ENCODE peak calls at places on chromosomes 16 and 17, in five cellular contexts. One of them, this sample, is unnamed.

GRCh38 chr17:17751489-17751995 is 70.3 kb downstream of the RAI1 start:
- DNase-seq in astrocyte of the spinal cord: no peak
- DNase-seq in AG04449: no peak
- DNase-seq in BJ: no peak
- DNase-seq in stomach: no peak
- DNase-seq in this sample: no peak

GRCh38 chr16:86297391-86297790 is 212.9 kb upstream of the FOXF1 start:
- DNase-seq in astrocyte of the spinal cord: no peak
- DNase-seq in AG04449: no peak
- DNase-seq in BJ: no peak
- DNase-seq in stomach: no peak
- DNase-seq in this sample: no peak

GRCh38 chr16:46972971-46973456 is 460 bp downstream of the DNAJA2 start:
- DNase-seq in astrocyte of the spinal cord: no peak
- DNase-seq in AG04449: no peak
- DNase-seq in BJ: no peak
- DNase-seq in stomach: peak
- DNase-seq in this sample: no peak

GRCh38 chr16:86090461-86091170 is 191.7 kb downstream of the IRF8 start:
- DNase-seq in astrocyte of the spinal cord: no peak
- DNase-seq in AG04449: no peak
- DNase-seq in BJ: no peak
- DNase-seq in stomach: no peak
- DNase-seq in this sample: no peak

GRCh38 chr16:64356267-64356666 is 765.6 kb downstream of the CDH11 start:
- DNase-seq in astrocyte of the spinal cord: peak
- DNase-seq in AG04449: peak
- DNase-seq in BJ: peak
- DNase-seq in stomach: no peak
- DNase-seq in this sample: peak

GRCh38 chr16:17301593-17302135 is 169.1 kb downstream of the XYLT1 start:
- DNase-seq in astrocyte of the spinal cord: no peak
- DNase-seq in AG04449: no peak
- DNase-seq in BJ: no peak
- DNase-seq in stomach: peak
- DNase-seq in this sample: no peak

GRCh38 chr17:44840936-44841335 is 6.7 kb upstream of the HIGD1B start:
- DNase-seq in astrocyte of the spinal cord: no peak
- DNase-seq in AG04449: no peak
- DNase-seq in BJ: no peak
- DNase-seq in stomach: no peak
- DNase-seq in this sample: no peak

GRCh38 chr16:55528974-55529373 is 20.1 kb downstream of the LPCAT2 start:
- DNase-seq in astrocyte of the spinal cord: no peak
- DNase-seq in AG04449: no peak
- DNase-seq in BJ: peak
- DNase-seq in stomach: no peak
- DNase-seq in this sample: peak

GRCh38 chr16:47182318-47182717 is 38.6 kb upstream of the NETO2 start:
- DNase-seq in astrocyte of the spinal cord: no peak
- DNase-seq in AG04449: no peak
- DNase-seq in BJ: no peak
- DNase-seq in stomach: no peak
- DNase-seq in this sample: no peak

GRCh38 chr16:57003439-57004386 is 14.4 kb downstream of the NLRC5 start:
- DNase-seq in astrocyte of the spinal cord: no peak
- DNase-seq in AG04449: no peak
- DNase-seq in BJ: no peak
- DNase-seq in stomach: no peak
- DNase-seq in this sample: no peak

GRCh38 chr16:69823831-69824563 is 61.9 kb downstream of the WWP2 start:
- DNase-seq in astrocyte of the spinal cord: no peak
- DNase-seq in AG04449: no peak
- DNase-seq in BJ: no peak
- DNase-seq in stomach: peak
- DNase-seq in this sample: no peak

GRCh38 chr16:52068447-52069074 is 478.4 kb downstream of the TOX3 start:
- DNase-seq in astrocyte of the spinal cord: peak
- DNase-seq in AG04449: no peak
- DNase-seq in BJ: no peak
- DNase-seq in stomach: peak
- DNase-seq in this sample: no peak

GRCh38 chr16:78133919-78134318 is 34.5 kb downstream of the WWOX start:
- DNase-seq in astrocyte of the spinal cord: no peak
- DNase-seq in AG04449: no peak
- DNase-seq in BJ: no peak
- DNase-seq in stomach: no peak
- DNase-seq in this sample: no peak

GRCh38 chr16:53629151-53629550 is 74.5 kb downstream of the RPGRIP1L start:
- DNase-seq in astrocyte of the spinal cord: no peak
- DNase-seq in AG04449: no peak
- DNase-seq in BJ: no peak
- DNase-seq in stomach: no peak
- DNase-seq in this sample: no peak

GRCh38 chr16:75402821-75403475 is 30.4 kb downstream of the CFDP1 start:
- DNase-seq in astrocyte of the spinal cord: peak
- DNase-seq in AG04449: no peak
- DNase-seq in BJ: no peak
- DNase-seq in stomach: no peak
- DNase-seq in this sample: no peak

GRCh38 chr17:45430738-45431530 is 1.7 kb downstream of the ARHGAP27 start:
- DNase-seq in astrocyte of the spinal cord: no peak
- DNase-seq in AG04449: no peak
- DNase-seq in BJ: no peak
- DNase-seq in stomach: peak
- DNase-seq in this sample: no peak

GRCh38 chr16:53123753-53124152 is 69.0 kb downstream of the CHD9 start:
- DNase-seq in astrocyte of the spinal cord: no peak
- DNase-seq in AG04449: no peak
- DNase-seq in BJ: peak
- DNase-seq in stomach: no peak
- DNase-seq in this sample: no peak

GRCh38 chr16:72425571-72426341 is 253.8 kb upstream of the PMFBP1 start:
- DNase-seq in astrocyte of the spinal cord: peak
- DNase-seq in AG04449: no peak
- DNase-seq in BJ: no peak
- DNase-seq in stomach: no peak
- DNase-seq in this sample: no peak

GRCh38 chr16:78286076-78286475 is 186.6 kb downstream of the WWOX start:
- DNase-seq in astrocyte of the spinal cord: no peak
- DNase-seq in AG04449: no peak
- DNase-seq in BJ: no peak
- DNase-seq in stomach: no peak
- DNase-seq in this sample: no peak

GRCh38 chr17:80512233-80512632 is 32.4 kb upstream of the RPTOR start:
- DNase-seq in astrocyte of the spinal cord: peak
- DNase-seq in AG04449: no peak
- DNase-seq in BJ: no peak
- DNase-seq in stomach: no peak
- DNase-seq in this sample: no peak

GRCh38 chr17:79916991-79917901 is 78.0 kb upstream of the CBX4 start:
- DNase-seq in astrocyte of the spinal cord: no peak
- DNase-seq in AG04449: no peak
- DNase-seq in BJ: no peak
- DNase-seq in stomach: no peak
- DNase-seq in this sample: no peak

GRCh38 chr16:2083409-2083808 is 35.6 kb downstream of the TSC2 start:
- DNase-seq in astrocyte of the spinal cord: no peak
- DNase-seq in AG04449: no peak
- DNase-seq in BJ: no peak
- DNase-seq in stomach: no peak
- DNase-seq in this sample: no peak

GRCh38 chr17:74831442-74832146 is 28.1 kb downstream of the GRIN2C start:
- DNase-seq in astrocyte of the spinal cord: no peak
- DNase-seq in AG04449: no peak
- DNase-seq in BJ: no peak
- DNase-seq in stomach: no peak
- DNase-seq in this sample: no peak

GRCh38 chr16:28282045-28282444 is 10.3 kb upstream of the SBK1 start:
- DNase-seq in astrocyte of the spinal cord: no peak
- DNase-seq in AG04449: no peak
- DNase-seq in BJ: no peak
- DNase-seq in stomach: no peak
- DNase-seq in this sample: no peak

GRCh38 chr16:2160915-2161551 is 5.5 kb downstream of the TRAF7 start:
- DNase-seq in astrocyte of the spinal cord: no peak
- DNase-seq in AG04449: no peak
- DNase-seq in BJ: no peak
- DNase-seq in stomach: peak
- DNase-seq in this sample: no peak

GRCh38 chr17:47708312-47708863 is 14.4 kb downstream of the TBKBP1 start:
- DNase-seq in astrocyte of the spinal cord: no peak
- DNase-seq in AG04449: no peak
- DNase-seq in BJ: no peak
- DNase-seq in stomach: no peak
- DNase-seq in this sample: no peak
- H3K4me3 ChIP-seq in astrocyte of the spinal cord: no peak
- H3K4me3 ChIP-seq in AG04449: no peak
- H3K4me3 ChIP-seq in BJ: no peak
- H3K4me3 ChIP-seq in stomach: peak
- H3K4me3 ChIP-seq in this sample: no peak

GRCh38 chr16:30187556-30187865 is 4.1 kb downstream of the CORO1A start:
- DNase-seq in astrocyte of the spinal cord: no peak
- DNase-seq in AG04449: no peak
- DNase-seq in BJ: no peak
- DNase-seq in stomach: no peak
- DNase-seq in this sample: no peak
- TF ChIP-seq CTCF in astrocyte of the spinal cord: no peak
- TF ChIP-seq CTCF in AG04449: no peak
- TF ChIP-seq CTCF in BJ: no peak
- TF ChIP-seq CTCF in stomach: no peak
- TF ChIP-seq CTCF in this sample: no peak

DNA sequence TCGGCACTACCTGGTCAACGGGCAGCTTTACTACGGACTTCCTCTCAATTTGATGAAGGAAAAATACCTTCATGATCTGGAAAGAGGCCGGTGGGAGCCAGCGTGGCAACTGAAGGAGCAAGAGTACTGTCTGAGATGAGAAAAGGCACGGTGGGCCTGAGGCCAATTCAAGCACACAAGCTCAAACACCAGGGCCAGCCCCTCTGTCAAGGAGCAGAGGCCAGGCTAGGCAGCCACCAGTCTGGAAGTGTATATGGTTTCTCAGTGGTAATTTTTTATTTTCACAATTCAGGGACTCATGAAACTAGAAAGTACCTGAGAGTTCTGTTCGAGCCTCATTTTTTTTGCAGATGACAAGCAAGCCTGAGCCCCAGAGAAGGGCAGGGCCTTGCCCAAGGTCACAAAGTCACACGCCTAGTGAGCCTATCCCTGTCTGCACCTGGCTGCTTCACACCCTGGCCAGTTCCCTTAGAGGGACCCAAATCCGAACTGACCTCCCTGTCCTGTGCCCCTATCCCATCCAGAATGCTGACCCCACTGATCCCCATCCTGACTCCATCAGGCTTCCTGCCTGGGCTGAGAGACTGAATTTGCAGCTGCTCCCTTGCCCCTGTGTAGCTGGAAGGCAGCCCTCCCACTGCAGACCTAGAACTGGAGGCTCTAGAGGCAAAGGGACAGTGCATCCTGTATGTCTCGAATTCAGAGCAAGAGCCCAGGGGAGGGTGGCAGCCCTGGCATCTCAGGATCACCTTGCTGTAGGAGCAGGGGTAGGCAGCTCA is 4.8 kb upstream of the TBX2 start:
- DNase-seq in astrocyte of the spinal cord: no peak
- DNase-seq in AG04449: no peak
- DNase-seq in BJ: no peak
- DNase-seq in stomach: no peak
- DNase-seq in this sample: no peak
- H3K4me3 ChIP-seq in astrocyte of the spinal cord: no peak
- H3K4me3 ChIP-seq in AG04449: no peak
- H3K4me3 ChIP-seq in BJ: no peak
- H3K4me3 ChIP-seq in stomach: no peak
- H3K4me3 ChIP-seq in this sample: no peak

DNA sequence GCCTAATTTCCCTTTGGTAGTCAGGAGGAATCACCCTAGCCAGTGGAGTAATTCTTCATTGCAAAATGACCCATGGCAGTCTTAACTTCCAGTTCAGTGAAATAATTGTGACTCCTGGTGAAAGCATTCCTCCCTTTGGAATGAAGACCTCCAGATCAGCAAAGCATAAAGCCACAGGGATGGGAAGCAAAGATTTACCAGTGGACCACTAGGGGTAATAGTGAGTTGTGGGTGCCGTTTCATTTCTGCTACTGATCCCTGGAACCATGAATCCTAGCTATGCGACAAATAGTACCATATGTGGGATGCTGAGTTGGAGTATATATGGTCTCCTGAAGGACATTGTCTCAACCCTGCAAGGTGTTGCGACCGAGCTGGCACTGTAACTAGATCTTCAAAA is 13.7 kb downstream of the DYNLL2 start:
- DNase-seq in astrocyte of the spinal cord: no peak
- DNase-seq in AG04449: no peak
- DNase-seq in BJ: no peak
- DNase-seq in stomach: no peak
- DNase-seq in this sample: no peak
- TF ChIP-seq CTCF in astrocyte of the spinal cord: peak
- TF ChIP-seq CTCF in AG04449: no peak
- TF ChIP-seq CTCF in BJ: peak
- TF ChIP-seq CTCF in stomach: no peak
- TF ChIP-seq CTCF in this sample: no peak

GRCh38 chr17:31780436-31780835 is 78.6 kb downstream of the COPRS start:
- DNase-seq in astrocyte of the spinal cord: no peak
- DNase-seq in AG04449: no peak
- DNase-seq in BJ: no peak
- DNase-seq in stomach: no peak
- DNase-seq in this sample: no peak

DNA sequence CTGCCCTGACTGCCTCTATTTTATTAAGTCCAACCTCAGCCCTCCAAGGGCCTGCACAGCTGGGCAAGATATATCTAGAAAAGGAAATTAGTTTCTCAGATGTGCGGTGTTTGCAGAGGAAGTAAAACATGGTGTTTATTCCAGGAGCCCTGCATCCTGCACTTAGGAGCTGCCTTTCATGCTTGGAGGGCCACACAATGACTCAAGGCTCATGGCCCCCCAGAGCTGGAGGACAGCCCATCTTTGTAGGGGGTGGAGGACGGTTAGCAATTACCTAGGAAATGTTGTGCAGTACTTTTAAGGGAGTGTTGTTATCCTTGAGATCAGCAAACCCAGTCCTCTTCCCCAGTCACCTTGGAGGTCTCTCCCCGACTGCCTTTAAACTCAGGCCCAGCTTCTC is 80.5 kb downstream of the COPRS start:
- DNase-seq in astrocyte of the spinal cord: peak
- DNase-seq in AG04449: no peak
- DNase-seq in BJ: no peak
- DNase-seq in stomach: no peak
- DNase-seq in this sample: no peak
- H3K4me3 ChIP-seq in astrocyte of the spinal cord: no peak
- H3K4me3 ChIP-seq in AG04449: no peak
- H3K4me3 ChIP-seq in BJ: no peak
- H3K4me3 ChIP-seq in stomach: no peak
- H3K4me3 ChIP-seq in this sample: no peak